ENCODE peak calls at places on chromosomes 4 and X, in five cellular contexts. H, V, R, D and S are unnamed samples.

GRCh38 chr4:61276034-61276433 is 75.9 kb downstream of the ADGRL3 start:
- DNase-seq in H (no peak), V (no peak), R (no peak), D (no peak), S (no peak)

GRCh38 chr4:187908079-187908501 is 87.5 kb upstream of the ZFP42 start:
- DNase-seq in H (no peak), V (no peak), R (peak), D (no peak), S (no peak)

GRCh38 chr4:80948995-80949394 is 81.5 kb upstream of the BMP3 start:
- DNase-seq in H (no peak), V (no peak), R (no peak), D (no peak), S (no peak)

GRCh38 chr4:107951551-107951950 is 20.2 kb downstream of the CYP2U1 start:
- DNase-seq in H (no peak), V (no peak), R (peak), D (no peak), S (peak)

GRCh38 chr4:166460769-166461550 is 587.9 kb downstream of the TLL1 start:
- DNase-seq in H (no peak), V (no peak), R (no peak), D (no peak), S (no peak)

GRCh38 chr4:109957227-109957626 is 44.5 kb downstream of the EGF start:
- DNase-seq in H (no peak), V (no peak), R (no peak), D (no peak), S (no peak)

GRCh38 chr4:73676881-73677323 is 56.7 kb upstream of the RASSF6 start:
- DNase-seq in H (peak), V (no peak), R (no peak), D (no peak), S (no peak)

GRCh38 chrX:14398725-14399124 is 130.6 kb upstream of the GLRA2 start:
- DNase-seq in H (no peak), V (no peak), R (no peak), D (no peak), S (peak)

GRCh38 chr4:3834186-3834920 is 68.2 kb downstream of the ADRA2C start:
- DNase-seq in H (no peak), V (no peak), R (no peak), D (no peak), S (no peak)

GRCh38 chr4:98566491-98567008 is 91.9 kb downstream of the TSPAN5 start:
- DNase-seq in H (no peak), V (peak), R (no peak), D (peak), S (peak)

GRCh38 chrX:134418317-134419113 is 41.5 kb upstream of the HPRT1 start:
- DNase-seq in H (no peak), V (no peak), R (no peak), D (no peak), S (no peak)

GRCh38 chr4:98749206-98749605 is 90.8 kb upstream of the TSPAN5 start:
- DNase-seq in H (no peak), V (no peak), R (no peak), D (no peak), S (peak)

GRCh38 chr4:148112231-148112982 is 329.8 kb downstream of the NR3C2 start:
- DNase-seq in H (no peak), V (no peak), R (peak), D (no peak), S (peak)

GRCh38 chrX:57282568-57282967 is 3.9 kb upstream of the FAAH2 start:
- DNase-seq in H (no peak), V (peak), R (no peak), D (no peak), S (no peak)

GRCh38 chrX:83319023-83319422 is 189.1 kb upstream of the POU3F4 start:
- DNase-seq in H (no peak), V (no peak), R (no peak), D (no peak), S (no peak)

GRCh38 chr4:122700178-122700725 is 32.3 kb upstream of the BBS12 start:
- DNase-seq in H (no peak), V (no peak), R (no peak), D (no peak), S (no peak)

GRCh38 chr4:109067509-109068205 is 234.8 kb downstream of the COL25A1 start:
- DNase-seq in H (no peak), V (no peak), R (peak), D (no peak), S (peak)

GRCh38 chr4:8675383-8675782 is 82.8 kb downstream of the CPZ start:
- DNase-seq in H (no peak), V (no peak), R (no peak), D (no peak), S (no peak)

GRCh38 chr4:30600246-30600645 is 119.9 kb upstream of the PCDH7 start:
- DNase-seq in H (no peak), V (no peak), R (peak), D (no peak), S (no peak)

GRCh38 chrX:15143825-15144121 is 126.1 kb downstream of the ASB9 start:
- DNase-seq in H (no peak), V (no peak), R (no peak), D (no peak), S (no peak)

GRCh38 chr4:71356924-71357663 is 18.3 kb downstream of the SLC4A4 start:
- DNase-seq in H (no peak), V (no peak), R (no peak), D (no peak), S (no peak)

GRCh38 chr4:134952775-134953174 is 751.2 kb upstream of the PABPC4L start:
- DNase-seq in H (no peak), V (no peak), R (no peak), D (no peak), S (no peak)

GRCh38 chrX:24347871-24348270 is 12.6 kb upstream of the SUPT20HL1 start:
- DNase-seq in H (peak), V (no peak), R (no peak), D (no peak), S (no peak)